ENCODE peak calls at places on chromosomes 1 and 21, in ten cellular contexts. Y, S, T, E, G, C, R, B, F and W are unnamed samples.

GRCh38 chr1:42434340-42434739 is 21.5 kb downstream of the ZMYND12 start:
- DNase-seq in C (no peak), R (no peak), G (no peak), T (no peak), E (no peak), F (no peak), S (no peak), Y (no peak), B (no peak), W (no peak)

GRCh38 chr1:245277276-245277675 is 122.5 kb downstream of the KIF26B start:
- DNase-seq in B (no peak), Y (no peak), S (no peak), G (no peak), C (no peak), T (peak), E (peak), R (no peak), F (no peak), W (no peak)

GRCh38 chr21:45874716-45875415 is 106.7 kb upstream of the COL6A1 start:
- DNase-seq in E (no peak), Y (no peak), S (peak), C (peak), T (peak), F (peak), B (peak), G (peak), R (peak), W (no peak)

GRCh38 chr1:227763246-227764018 is 28.2 kb downstream of the SNAP47 start:
- DNase-seq in E (no peak), R (peak), T (no peak), B (no peak), F (no peak), S (no peak), C (no peak), Y (no peak), G (no peak), W (no peak)

GRCh38 chr1:240155605-240156004 is 63.9 kb downstream of the FMN2 start:
- DNase-seq in G (no peak), Y (no peak), F (no peak), S (no peak), B (no peak), R (no peak), C (no peak), E (no peak), T (no peak), W (no peak)

GRCh38 chr1:203252678-203253077 is 23.2 kb upstream of the CHIT1 start:
- DNase-seq in R (no peak), F (no peak), T (no peak), B (no peak), C (no peak), G (no peak), E (no peak), S (no peak), Y (no peak), W (no peak)

GRCh38 chr1:59298178-59298583 is 1.3 kb downstream of the FGGY start:
- DNase-seq in G (no peak), R (peak), T (no peak), Y (peak), C (no peak), S (peak), F (no peak), B (no peak), E (no peak), W (no peak)

GRCh38 chr1:71086331-71086730 is 5.5 kb upstream of the ZRANB2 start:
- DNase-seq in F (no peak), C (peak), Y (no peak), T (no peak), B (peak), E (no peak), R (no peak), S (no peak), G (peak), W (peak)

GRCh38 chr21:40049959-40050290 is 182.7 kb downstream of the PCP4 start:
- DNase-seq in S (no peak), C (no peak), Y (no peak), R (no peak), G (no peak), B (no peak), T (no peak), F (no peak), E (no peak), W (no peak)

DNA sequence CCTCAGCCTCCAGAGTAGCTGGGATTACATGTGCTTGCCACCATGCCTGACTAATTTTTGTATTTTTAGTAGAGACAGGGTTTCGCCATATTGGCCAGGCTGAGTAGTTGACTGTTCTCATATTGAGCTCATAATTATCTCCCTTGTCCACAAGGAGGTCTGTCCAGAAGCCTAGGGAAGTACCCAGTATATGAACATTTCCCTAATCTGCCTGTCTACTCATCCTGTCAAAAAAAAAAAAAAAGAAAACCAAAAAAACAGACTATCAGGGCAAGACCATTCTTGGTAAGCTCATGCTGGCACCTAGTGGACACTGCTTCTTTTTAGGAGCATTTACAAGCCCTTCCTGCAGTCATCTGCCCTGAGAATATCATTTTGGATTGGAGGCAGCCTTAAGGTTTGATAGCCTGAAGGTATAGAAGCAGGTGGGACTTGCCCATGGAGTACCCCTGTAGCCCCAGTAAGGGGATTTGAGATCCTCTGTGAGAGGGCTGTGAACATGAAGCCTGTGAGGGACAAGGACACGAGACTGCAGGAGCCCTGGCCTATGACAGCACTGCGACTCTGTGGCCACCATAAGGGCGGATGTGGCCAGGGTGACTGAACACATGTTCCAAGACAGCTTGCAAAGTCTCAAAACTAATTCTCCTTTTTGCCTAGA is 10.8 kb upstream of the DUSP12 start:
- DNase-seq in S (peak), Y (peak), T (peak), G (peak), F (peak), B (peak), E (peak), R (peak), C (peak), W (peak)
- TF ChIP-seq CTCF in S (peak), Y (no peak), T (peak), G (peak), F (peak), B (peak), E (peak), R (peak), C (peak), W (peak)

GRCh38 chr21:41612674-41613250 is 104.8 kb upstream of the TMPRSS2 start:
- DNase-seq in C (peak), E (peak), F (peak), S (peak), T (peak), R (peak), G (peak), Y (peak), B (peak), W (peak)
- TF ChIP-seq CTCF in C (peak), E (peak), F (peak), S (peak), T (peak), R (peak), G (peak), Y (peak), B (peak), W (peak)

GRCh38 chr1:176949033-176949662 is 215.4 kb downstream of the ASTN1 start:
- DNase-seq in C (peak), F (peak), S (peak), Y (peak), G (peak), T (peak), E (peak), R (no peak), B (peak), W (peak)
- TF ChIP-seq CTCF in C (peak), F (peak), S (peak), Y (peak), G (peak), T (peak), E (peak), R (peak), B (peak), W (peak)

DNA sequence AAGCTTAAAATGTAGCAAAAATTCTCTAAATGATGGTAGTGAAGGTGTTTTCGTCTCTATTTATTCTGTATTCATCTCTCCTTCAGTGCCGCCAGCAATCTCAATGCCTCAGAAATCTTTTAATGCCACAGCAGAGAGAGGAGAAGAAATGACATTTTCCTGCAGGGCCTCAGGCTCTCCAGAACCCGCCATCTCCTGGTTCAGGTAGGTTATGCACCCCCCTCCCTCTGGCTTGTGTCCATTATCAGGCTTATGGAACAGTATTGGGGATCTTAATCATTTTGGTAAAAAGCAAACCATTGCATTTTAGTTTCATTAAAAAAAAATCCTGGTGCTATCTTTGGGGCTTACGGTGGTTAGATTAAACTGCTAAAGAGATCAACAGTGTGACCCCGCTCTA is 326.1 kb downstream of the NCAM2 start:
- DNase-seq in R (no peak), F (no peak), B (no peak), T (no peak), S (no peak), E (peak), C (no peak), Y (no peak), G (no peak), W (no peak)
- TF ChIP-seq CTCF in R (no peak), F (no peak), B (no peak), T (no peak), S (no peak), E (no peak), C (no peak), Y (no peak), G (no peak), W (no peak)

GRCh38 chr1:246297314-246298273 is 209.5 kb downstream of the SMYD3 start:
- DNase-seq in Y (no peak), E (no peak), B (no peak), R (no peak), C (no peak), F (no peak), G (peak), T (no peak), S (no peak), W (peak)
- TF ChIP-seq CTCF in Y (no peak), E (no peak), B (no peak), R (no peak), C (peak), F (no peak), G (no peak), T (no peak), S (no peak), W (no peak)

GRCh38 chr1:38870996-38871395 is 2.2 kb downstream of the MYCBP start:
- DNase-seq in G (no peak), B (no peak), C (no peak), F (no peak), E (no peak), Y (no peak), R (no peak), S (no peak), T (no peak), W (no peak)

GRCh38 chr1:38872401-38873026 is 634 bp downstream of the MYCBP start:
- DNase-seq in E (peak), C (peak), T (peak), Y (no peak), S (peak), F (no peak), R (no peak), B (peak), G (peak), W (peak)

GRCh38 chr1:38875811-38876210 is 2.7 kb upstream of the MYCBP start:
- DNase-seq in C (no peak), R (no peak), G (no peak), E (no peak), Y (no peak), F (no peak), S (no peak), B (no peak), T (no peak), W (no peak)

DNA sequence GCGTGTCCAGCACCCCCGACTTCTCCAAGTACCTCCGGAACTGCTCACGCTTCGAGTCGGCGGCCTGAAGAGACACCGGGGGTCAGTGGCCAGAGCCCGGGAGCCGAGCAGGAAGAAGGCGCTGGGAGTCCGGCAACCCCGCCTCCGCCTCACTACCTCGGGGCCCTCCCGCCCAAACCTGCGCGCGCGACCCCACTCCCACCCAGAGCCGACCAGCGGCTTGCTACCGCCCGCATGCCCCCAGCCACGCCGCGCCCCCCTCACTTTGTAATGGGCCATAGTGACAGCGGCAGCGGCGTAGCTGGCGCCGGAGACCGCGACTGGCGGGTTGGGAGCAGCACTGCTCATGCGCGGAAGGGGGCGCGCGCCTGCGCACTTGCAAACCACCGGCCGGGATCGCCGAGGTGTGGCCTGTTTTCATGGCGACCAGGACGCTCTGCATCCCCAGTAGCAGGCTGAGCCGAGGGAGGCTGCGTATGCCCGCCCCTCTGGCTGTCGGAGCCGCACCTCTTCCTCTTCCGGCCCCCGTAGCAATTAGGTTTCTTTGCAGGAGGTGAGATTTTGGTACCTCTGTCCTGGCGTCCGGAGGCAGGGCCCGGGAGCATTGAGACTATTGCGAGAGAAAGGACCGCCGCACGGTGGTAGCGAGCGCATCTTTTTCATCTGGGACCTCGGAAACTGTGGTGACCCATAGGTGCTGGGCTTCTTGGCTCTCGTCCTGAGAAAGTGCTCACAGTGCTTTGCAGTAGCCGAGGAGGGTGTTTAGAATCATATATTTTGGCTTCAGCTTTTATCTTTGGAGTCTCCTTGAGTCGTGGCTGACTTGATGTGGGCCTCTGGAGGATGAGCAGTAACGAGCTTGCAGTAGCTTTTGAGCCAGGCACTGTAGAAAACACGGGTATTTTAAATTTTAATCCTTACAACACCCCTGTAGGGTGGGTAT is at the start of gene MYCBP:
- DNase-seq in R (peak), G (peak), T (peak), F (peak), B (peak), S (peak), C (peak), Y (peak), E (peak), W (peak)
- TF ChIP-seq CTCF in R (peak), G (no peak), T (peak), F (peak), B (no peak), S (peak), C (no peak), Y (no peak), E (no peak), W (no peak)